ENCODE peak calls at places on chromosomes 3 and 15, in nine cellular contexts. W, P, R, N, G, Y, U, X and H are unnamed samples.

GRCh38 chr15:94478763-94479162 is 247.4 kb downstream of the MCTP2 start:
- DNase-seq in W (no peak), P (no peak), R (no peak), N (no peak), G (no peak), Y (no peak), U (no peak), X (no peak), H (no peak)

GRCh38 chr3:48187579-48188265 is 495 bp downstream of the CDC25A start:
- DNase-seq in W (peak; percentile 75), P (peak; percentile 35), R (peak; percentile 58), N (no peak), G (no peak), Y (peak; percentile 91), U (peak; percentile 12), X (peak; percentile 86), H (peak; percentile 61)

GRCh38 chr3:7487763-7488162 is 626.8 kb downstream of the GRM7 start:
- DNase-seq in W (no peak), P (no peak), R (no peak), N (no peak), G (no peak), Y (no peak), U (no peak), X (no peak), H (no peak)

GRCh38 chr15:84915011-84915958 is 30.8 kb downstream of the SLC28A1 start:
- DNase-seq in W (peak; percentile 67), P (peak; percentile 86), R (peak; percentile 80), N (no peak), G (no peak), Y (no peak), U (no peak), X (peak; percentile 87), H (no peak)

GRCh38 chr3:55484741-55485207 is 2.3 kb downstream of the WNT5A start:
- DNase-seq in W (no peak), P (no peak), R (no peak), N (no peak), G (no peak), Y (no peak), U (no peak), X (no peak), H (no peak)

GRCh38 chr15:99925661-99926461 is 192.6 kb upstream of the LYSMD4 start:
- DNase-seq in W (peak; percentile 82), P (peak; percentile 62), R (peak; percentile 49), N (peak; percentile 51), G (no peak), Y (peak; percentile 94), U (peak; percentile 75), X (peak; percentile 82), H (peak; percentile 79)

GRCh38 chr3:189808246-189809007 is 177.2 kb downstream of the TP63 start:
- DNase-seq in W (no peak), P (no peak), R (no peak), N (no peak), G (no peak), Y (peak; percentile 57), U (no peak), X (no peak), H (no peak)

GRCh38 chr15:54388746-54389145 is 410.5 kb downstream of the UNC13C start:
- DNase-seq in W (no peak), P (no peak), R (no peak), N (no peak), G (no peak), Y (no peak), U (no peak), X (no peak), H (no peak)

GRCh38 chr3:100465871-100466777 is 26.3 kb upstream of the TMEM45A start:
- DNase-seq in W (no peak), P (no peak), R (no peak), N (no peak), G (no peak), Y (no peak), U (no peak), X (no peak), H (no peak)

GRCh38 chr15:36191459-36191858 is 388.0 kb upstream of the CDIN1 start:
- DNase-seq in W (no peak), P (no peak), R (no peak), N (no peak), G (no peak), Y (no peak), U (no peak), X (no peak), H (no peak)

GRCh38 chr3:138705675-138706074 is 97.1 kb downstream of the FAIM start:
- DNase-seq in W (no peak), P (no peak), R (no peak), N (no peak), G (no peak), Y (no peak), U (no peak), X (no peak), H (no peak)

GRCh38 chr3:128492353-128493220 is at the start of gene GATA2:
- DNase-seq in W (peak; percentile 81), P (no peak), R (peak; percentile 20), N (no peak), G (no peak), Y (peak; percentile 77), U (no peak), X (peak; percentile 66), H (peak; percentile 43)
- H3K27me3 ChIP-seq in W (peaks cover 100% of the 10 kb centered on the region), P (peaks cover 98% of the 10 kb centered on the region), R (peaks cover 96% of the 10 kb centered on the region), N (peaks cover 99% of the 10 kb centered on the region), G (peaks cover 8% of the 10 kb centered on the region), Y (peaks cover 88% of the 10 kb centered on the region), U (peaks cover 63% of the 10 kb centered on the region), X (peaks cover 53% of the 10 kb centered on the region), H (peaks cover 73% of the 10 kb centered on the region)

GRCh38 chr3:44013967-44014366 is 227.7 kb upstream of the TOPAZ1 start:
- DNase-seq in W (no peak), P (no peak), R (no peak), N (no peak), G (no peak), Y (no peak), U (no peak), X (no peak), H (no peak)
- H3K27me3 ChIP-seq in W (peaks cover 4% of the 10 kb centered on the region), P (peaks cover 66% of the 10 kb centered on the region), R (peaks cover 30% of the 10 kb centered on the region), N (peaks cover 4% of the 10 kb centered on the region), G (peaks cover 3% of the 10 kb centered on the region), Y (peaks cover 4% of the 10 kb centered on the region), U (no peaks in the 10 kb centered on the region), X (peaks cover 5% of the 10 kb centered on the region), H (no peaks in the 10 kb centered on the region)

GRCh38 chr3:171753025-171753472 is 57.2 kb downstream of the PLD1 start:
- DNase-seq in W (no peak), P (no peak), R (peak; percentile 46), N (no peak), G (no peak), Y (no peak), U (no peak), X (no peak), H (no peak)
- H3K27me3 ChIP-seq in W (no peaks in the 10 kb centered on the region), P (no peaks in the 10 kb centered on the region), R (no peaks in the 10 kb centered on the region), N (no peaks in the 10 kb centered on the region), G (no peaks in the 10 kb centered on the region), Y (no peaks in the 10 kb centered on the region), U (no peaks in the 10 kb centered on the region), X (no peaks in the 10 kb centered on the region), H (no peaks in the 10 kb centered on the region)

GRCh38 chr3:133745108-133745507 is 1.1 kb upstream of the TF start:
- DNase-seq in W (no peak), P (no peak), R (no peak), N (no peak), G (no peak), Y (no peak), U (no peak), X (no peak), H (no peak)
- H3K27me3 ChIP-seq in W (peaks cover 74% of the 10 kb centered on the region), P (peaks cover 61% of the 10 kb centered on the region), R (peaks cover 24% of the 10 kb centered on the region), N (no peaks in the 10 kb centered on the region), G (peaks cover 36% of the 10 kb centered on the region), Y (peaks cover 19% of the 10 kb centered on the region), U (peaks cover 14% of the 10 kb centered on the region), X (peaks cover 8% of the 10 kb centered on the region), H (peaks cover 5% of the 10 kb centered on the region)

GRCh38 chr3:13786811-13787210 is 93.1 kb downstream of the WNT7A start:
- DNase-seq in W (no peak), P (no peak), R (no peak), N (no peak), G (no peak), Y (no peak), U (no peak), X (no peak), H (peak; percentile 11)

GRCh38 chr3:13787533-13787932 is 92.3 kb downstream of the WNT7A start:
- DNase-seq in W (no peak), P (no peak), R (no peak), N (no peak), G (no peak), Y (no peak), U (no peak), X (no peak), H (no peak)

GRCh38 chr3:13783556-13783955 is 96.3 kb downstream of the WNT7A start:
- DNase-seq in W (no peak), P (no peak), R (no peak), N (no peak), G (no peak), Y (no peak), U (no peak), X (no peak), H (no peak)

GRCh38 chr3:13785853-13786455 is 93.9 kb downstream of the WNT7A start:
- DNase-seq in W (no peak), P (no peak), R (no peak), N (no peak), G (no peak), Y (no peak), U (no peak), X (no peak), H (peak; percentile 25)

DNA sequence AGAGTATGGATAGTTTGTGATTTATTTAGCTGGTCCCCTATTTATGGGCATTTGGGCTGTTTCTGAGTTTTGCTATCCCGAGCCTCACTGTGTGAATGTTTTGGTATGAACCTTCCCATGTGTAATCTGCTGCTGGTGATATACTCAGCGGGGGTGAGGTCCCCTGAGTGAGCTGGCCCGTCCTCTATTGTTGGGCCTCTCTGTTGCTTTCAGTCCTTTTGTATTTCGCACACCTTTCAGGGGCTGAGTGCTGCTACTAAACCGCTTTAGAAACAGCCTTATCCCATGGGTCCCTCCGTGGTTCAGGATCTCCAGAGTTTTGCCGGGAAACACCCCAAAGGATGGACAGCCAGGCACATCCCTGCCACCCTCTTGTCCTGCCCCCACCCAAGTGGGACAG is 94.5 kb downstream of the WNT7A start:
- DNase-seq in W (no peak), P (no peak), R (no peak), N (no peak), G (no peak), Y (no peak), U (no peak), X (no peak), H (no peak)
- H3K27me3 ChIP-seq in W (no peaks in the 10 kb centered on the region), P (peaks cover 99% of the 10 kb centered on the region), R (peaks cover 71% of the 10 kb centered on the region), N (no peaks in the 10 kb centered on the region), G (no peaks in the 10 kb centered on the region), Y (no peaks in the 10 kb centered on the region), U (no peaks in the 10 kb centered on the region), X (peaks cover 9% of the 10 kb centered on the region), H (no peaks in the 10 kb centered on the region)

DNA sequence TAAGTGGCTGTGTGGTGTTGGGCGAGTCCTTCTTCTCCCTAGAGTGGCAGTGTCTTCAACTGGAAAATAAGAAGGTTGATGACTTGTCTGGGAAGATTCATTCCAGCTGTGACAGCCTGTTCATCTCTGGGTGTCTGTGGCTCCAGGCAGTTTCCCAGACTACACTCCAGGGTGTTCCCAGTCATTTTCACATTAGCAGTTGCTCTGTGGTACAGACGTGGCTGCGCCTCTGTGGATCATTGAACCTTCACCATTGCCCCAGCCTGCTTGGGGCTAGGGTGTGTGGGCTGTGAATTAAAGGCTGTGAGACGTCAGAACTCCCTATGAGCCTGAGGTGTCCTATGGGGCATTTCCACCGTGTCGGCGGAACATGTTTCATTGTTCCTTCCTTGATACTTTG is 239.6 kb upstream of the NR2E3 start:
- DNase-seq in W (no peak), P (no peak), R (no peak), N (no peak), G (no peak), Y (no peak), U (no peak), X (no peak), H (no peak)
- H3K27me3 ChIP-seq in W (no peaks in the 10 kb centered on the region), P (no peaks in the 10 kb centered on the region), R (no peaks in the 10 kb centered on the region), N (peaks cover 11% of the 10 kb centered on the region), G (peaks cover 3% of the 10 kb centered on the region), Y (no peaks in the 10 kb centered on the region), U (no peaks in the 10 kb centered on the region), X (no peaks in the 10 kb centered on the region), H (no peaks in the 10 kb centered on the region)